ENCODE peak calls at places on chromosome 4, in eight cellular contexts. E is glutamatergic neuron, L is fibroblast of pulmonary artery, D is WTC11, V is endothelial cell, Z is sigmoid colon, F is psoas muscle, R is mammary epithelial cell. S is an unnamed sample.

GRCh38 chr4:13092702-13093101 is 391.4 kb downstream of the RAB28 start:
- DNase-seq in V (no peak), E (no peak), Z (no peak), F (no peak), L (no peak), R (no peak), D (no peak), S (no peak)

GRCh38 chr4:119314356-119314755 is 7.6 kb downstream of the FABP2 start:
- DNase-seq in R (peak; percentile 36), Z (no peak), F (no peak), L (peak; percentile 67), D (no peak), V (peak; percentile 28), E (no peak), S (peak; percentile 47)

GRCh38 chr4:74944354-74944793 is 11.5 kb downstream of the PARM1 start:
- DNase-seq in L (no peak), Z (no peak), V (no peak), E (no peak), F (no peak), D (no peak), R (no peak), S (no peak)

GRCh38 chr4:13659341-13660070 is 32.0 kb upstream of the BOD1L1 start:
- DNase-seq in E (no peak), V (no peak), L (no peak), R (no peak), F (no peak), Z (no peak), D (no peak), S (no peak)

GRCh38 chr4:108135549-108136209 is 33.1 kb downstream of the LEF1 start:
- DNase-seq in E (no peak), V (no peak), R (peak; percentile 63), D (peak; percentile 69), Z (no peak), F (no peak), L (no peak), S (peak; percentile 75)

GRCh38 chr4:165994706-165995105 is 121.7 kb downstream of the TLL1 start:
- DNase-seq in Z (no peak), V (no peak), E (no peak), F (no peak), D (no peak), R (peak; percentile 31), L (no peak), S (peak; percentile 9)

GRCh38 chr4:153789741-153790651 is 1.1 kb upstream of the SFRP2 start:
- DNase-seq in D (peak; percentile 82), F (no peak), L (no peak), V (peak; percentile 20), E (peak; percentile 29), Z (peak; percentile 63), R (no peak), S (no peak)

GRCh38 chr4:99323761-99324160 is 2.6 kb upstream of the ADH1B start:
- DNase-seq in E (no peak), R (no peak), L (peak; percentile 75), F (no peak), D (no peak), Z (peak; percentile 81), V (no peak), S (no peak)

GRCh38 chr4:109040441-109040840 is 262.0 kb downstream of the COL25A1 start:
- DNase-seq in Z (no peak), D (no peak), E (no peak), V (no peak), L (no peak), F (no peak), R (no peak), S (no peak)

GRCh38 chr4:18882468-18882867 is 860.9 kb upstream of the LCORL start:
- DNase-seq in Z (no peak), F (no peak), V (no peak), L (peak; percentile 78), E (no peak), R (peak; percentile 59), D (no peak), S (peak; percentile 74)

GRCh38 chr4:98260047-98260578 is 1.1 kb upstream of the RAP1GDS1 start:
- DNase-seq in F (peak; percentile 69), L (no peak), R (no peak), Z (peak; percentile 74), V (no peak), D (peak; percentile 56), E (peak; percentile 67), S (peak; percentile 22)

GRCh38 chr4:40582413-40582812 is 47.3 kb downstream of the RBM47 start:
- DNase-seq in L (no peak), F (no peak), E (no peak), R (no peak), D (no peak), V (no peak), Z (no peak), S (no peak)
- TF ChIP-seq CTCF in L (no peak), F (no peak), E (no peak), R (no peak), D (no peak), V (no peak), Z (no peak), S (no peak)

DNA sequence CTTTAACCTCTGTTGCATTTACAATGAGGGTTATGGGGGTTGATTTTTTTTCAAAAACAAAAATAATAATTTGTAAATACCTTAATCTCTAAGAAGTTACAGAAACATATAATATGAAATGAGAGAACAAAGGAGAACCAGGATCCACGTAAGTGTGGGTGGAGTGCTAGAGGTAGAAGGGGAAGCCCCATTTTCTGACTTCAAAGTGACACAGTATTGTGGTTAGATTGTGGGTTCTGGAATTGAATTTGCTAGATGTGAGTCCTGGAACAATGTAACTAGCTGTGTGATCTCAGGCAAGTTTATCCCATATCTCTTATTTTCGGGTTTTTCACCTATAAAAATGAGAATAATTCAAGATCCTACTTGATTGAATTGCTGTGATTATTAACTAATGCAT is 294.8 kb downstream of the CENPC start:
- DNase-seq in D (no peak), V (no peak), E (no peak), Z (no peak), R (no peak), F (no peak), L (no peak), S (no peak)
- TF ChIP-seq CTCF in D (no peak), V (no peak), E (no peak), Z (no peak), R (no peak), F (no peak), L (no peak), S (no peak)

DNA sequence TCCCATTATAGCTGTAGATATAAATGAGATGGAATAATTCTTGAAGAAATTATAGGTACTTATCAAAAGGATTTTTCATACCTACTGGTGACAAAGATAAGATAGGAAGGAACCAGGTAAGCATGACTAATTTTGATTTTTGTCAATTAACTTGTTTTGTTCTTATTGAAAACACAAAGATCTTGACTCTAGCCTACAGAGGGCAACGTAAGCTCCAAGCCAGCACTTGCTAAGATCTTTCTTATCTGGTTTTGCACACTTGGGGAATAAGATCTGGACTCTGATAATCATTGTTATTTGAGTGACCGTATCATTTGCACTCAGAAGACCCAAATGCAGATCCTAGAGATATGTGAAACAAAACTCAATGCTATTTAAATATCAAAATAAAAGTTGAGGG is 223.4 kb downstream of the VEGFC start:
- DNase-seq in E (no peak), R (no peak), V (no peak), F (no peak), L (peak; percentile 17), Z (no peak), D (no peak), S (no peak)
- TF ChIP-seq CTCF in E (no peak), R (no peak), V (no peak), F (no peak), L (peak; percentile 23), Z (no peak), D (no peak), S (no peak)

GRCh38 chr4:159764343-159764952 is 661.6 kb downstream of the RAPGEF2 start:
- DNase-seq in L (peak; percentile 67), V (peak; percentile 50), E (no peak), F (no peak), D (no peak), Z (no peak), R (peak; percentile 60), S (peak; percentile 64)
- TF ChIP-seq CTCF in L (peak; percentile 61), V (peak; percentile 79), E (peak; percentile 75), F (peak; percentile 24), D (peak; percentile 49), Z (no peak), R (peak; percentile 53), S (peak; percentile 65)